ENCODE peak calls at places on chromosomes 2 and 18, in five cellular contexts. T, C, U, S and M are unnamed samples. For H3K4me1, the result is how much of the 10 kb centered on the place peaks cover.

GRCh38 chr2:108454440-108454839 is 5.4 kb downstream of the GCC2 start:
- DNase-seq in T (no peak), C (no peak), U (no peak), S (no peak), M (no peak)

GRCh38 chr2:239381709-239382134 is 19.1 kb downstream of the HDAC4 start:
- DNase-seq in T (no peak), C (no peak), U (peak), S (no peak), M (no peak)

GRCh38 chr2:220572385-220572784 is 945.0 kb downstream of the SLC4A3 start:
- DNase-seq in T (no peak), C (no peak), U (no peak), S (no peak), M (no peak)

GRCh38 chr18:7116001-7116831 is 1.4 kb downstream of the LAMA1 start:
- DNase-seq in T (no peak), C (no peak), U (peak), S (no peak), M (no peak)

GRCh38 chr2:8644605-8645175 is 37.2 kb upstream of the ID2 start:
- DNase-seq in T (no peak), C (no peak), U (peak), S (no peak), M (no peak)

GRCh38 chr18:37294951-37295350 is 270.6 kb downstream of the CELF4 start:
- DNase-seq in T (no peak), C (no peak), U (peak), S (no peak), M (no peak)

GRCh38 chr2:167462379-167462778 is 574.1 kb downstream of the XIRP2 start:
- DNase-seq in T (no peak), C (no peak), U (no peak), S (no peak), M (no peak)

GRCh38 chr18:49026501-49027378 is 76.0 kb upstream of the SMAD7 start:
- DNase-seq in T (no peak), C (peak), U (no peak), S (no peak), M (no peak)

GRCh38 chr2:5164806-5165525 is 527.2 kb upstream of the SOX11 start:
- DNase-seq in T (no peak), C (no peak), U (no peak), S (no peak), M (no peak)

GRCh38 chr18:77343846-77344527 is 94.3 kb downstream of the GALR1 start:
- DNase-seq in T (no peak), C (no peak), U (no peak), S (no peak), M (no peak)

GRCh38 chr18:12359515-12359927 is 17.5 kb downstream of the AFG3L2 start:
- DNase-seq in T (no peak), C (no peak), U (no peak), S (no peak), M (no peak)

GRCh38 chr2:239393401-239393940 is 7.3 kb downstream of the HDAC4 start:
- DNase-seq in T (no peak), C (peak), U (no peak), S (no peak), M (no peak)

GRCh38 chr18:77096936-77097886 is 35.4 kb downstream of the MBP start:
- DNase-seq in T (no peak), C (no peak), U (peak), S (no peak), M (no peak)

GRCh38 chr2:54336136-54336976 is 80.3 kb upstream of the TSPYL6 start:
- DNase-seq in T (no peak), C (no peak), U (no peak), S (no peak), M (no peak)

GRCh38 chr18:34857310-34857709 is 147.2 kb downstream of the DTNA start:
- DNase-seq in T (no peak), C (no peak), U (no peak), S (no peak), M (no peak)

GRCh38 chr18:13163167-13163927 is 55.2 kb upstream of the LDLRAD4 start:
- DNase-seq in T (no peak), C (no peak), U (no peak), S (no peak), M (no peak)

GRCh38 chr18:22347624-22348511 is 69.8 kb downstream of the CTAGE1 start:
- DNase-seq in T (no peak), C (no peak), U (no peak), S (no peak), M (peak)

GRCh38 chr2:18749912-18750526 is 160.7 kb upstream of the NT5C1B start:
- DNase-seq in T (no peak), C (no peak), U (peak), S (peak), M (peak)

GRCh38 chr2:140882671-140883620 is 1247.9 kb downstream of the LRP1B start:
- DNase-seq in T (no peak), C (no peak), U (peak), S (no peak), M (no peak)

GRCh38 chr2:109542384-109542783 is 71.4 kb downstream of the SEPTIN10 start:
- DNase-seq in T (no peak), C (no peak), U (no peak), S (no peak), M (no peak)
- H3K4me1 ChIP-seq in T (under half), C (under half), U (under half), S (under half), M (under half)

GRCh38 chr18:55418439-55418838 is 169.6 kb downstream of the TCF4 start:
- DNase-seq in T (no peak), C (no peak), U (no peak), S (no peak), M (no peak)
- H3K4me1 ChIP-seq in T (under half), C (half or more), U (half or more), S (under half), M (under half)

DNA sequence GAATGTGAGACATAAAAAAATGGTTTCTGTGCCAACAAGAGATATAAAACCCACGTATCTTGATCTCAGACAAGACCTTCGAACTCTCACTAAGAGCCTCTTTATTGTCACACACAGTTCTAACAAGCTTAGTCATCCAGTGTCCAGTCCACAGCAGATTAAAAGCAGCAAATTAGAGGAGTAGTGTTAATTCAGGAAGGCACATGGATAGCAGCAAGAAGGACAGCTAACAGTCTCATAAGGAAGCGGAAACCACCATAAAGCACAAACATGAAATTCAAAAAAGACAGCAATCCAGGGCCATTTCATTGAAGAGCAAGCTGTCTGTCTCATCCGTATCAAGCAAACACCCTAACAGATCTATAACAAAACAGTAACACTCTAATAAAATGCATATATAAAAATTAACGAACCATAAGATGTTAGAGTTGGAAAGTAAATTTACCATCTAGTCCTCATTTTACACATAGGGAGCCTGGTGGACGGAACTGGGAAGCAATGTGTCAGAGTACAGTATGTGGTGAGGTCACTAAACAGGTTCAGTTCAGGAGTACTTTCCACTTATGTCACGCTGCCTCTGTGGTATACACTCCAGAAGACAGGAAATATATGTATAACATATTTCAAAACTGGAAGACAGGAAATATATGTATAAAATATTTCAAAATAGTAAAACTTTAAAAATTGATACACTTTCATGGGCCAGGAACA is 18.3 kb downstream of the AAK1 start:
- DNase-seq in T (no peak), C (no peak), U (no peak), S (no peak), M (no peak)
- H3K4me1 ChIP-seq in T (under half), C (under half), U (under half), S (under half), M (under half)

GRCh38 chr2:60535392-60536312 is 17.8 kb downstream of the BCL11A start:
- DNase-seq in T (no peak), C (no peak), U (no peak), S (no peak), M (no peak)

GRCh38 chr2:60536716-60537115 is 16.7 kb downstream of the BCL11A start:
- DNase-seq in T (no peak), C (no peak), U (no peak), S (no peak), M (no peak)

GRCh38 chr2:60540054-60540453 is 13.4 kb downstream of the BCL11A start:
- DNase-seq in T (no peak), C (no peak), U (no peak), S (no peak), M (no peak)

GRCh38 chr2:60539177-60539576 is 14.3 kb downstream of the BCL11A start:
- DNase-seq in T (no peak), C (no peak), U (no peak), S (no peak), M (no peak)

DNA sequence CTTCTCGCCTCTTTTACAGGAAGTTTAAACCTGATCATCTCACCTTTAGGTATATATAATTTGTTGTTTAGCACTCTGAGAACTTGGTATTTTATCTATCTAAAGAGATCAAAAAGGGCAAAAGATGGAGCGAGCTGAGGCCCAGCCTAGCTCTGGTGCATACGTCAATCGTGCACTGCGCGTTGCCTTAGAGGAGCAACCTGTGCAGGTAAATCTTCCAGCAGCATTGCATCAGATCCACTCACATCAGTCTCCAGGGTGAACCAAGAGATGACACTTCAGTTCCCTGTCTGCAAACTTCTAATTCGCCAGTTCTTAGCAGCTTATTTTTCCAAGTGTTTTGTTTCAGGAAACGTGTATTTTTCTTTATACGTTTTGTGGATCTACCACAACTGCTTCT is 15.3 kb downstream of the BCL11A start:
- DNase-seq in T (no peak), C (no peak), U (no peak), S (no peak), M (no peak)
- H3K4me1 ChIP-seq in T (under half), C (under half), U (half or more), S (half or more), M (under half)

GRCh38 chr2:88751770-88752169 is 60.3 kb downstream of the RPIA start:
- DNase-seq in T (no peak), C (no peak), U (no peak), S (no peak), M (no peak)

GRCh38 chr2:88753833-88754584 is 62.5 kb downstream of the RPIA start:
- DNase-seq in T (no peak), C (no peak), U (peak), S (no peak), M (no peak)

GRCh38 chr2:88757025-88757424 is 65.6 kb downstream of the RPIA start:
- DNase-seq in T (no peak), C (no peak), U (no peak), S (no peak), M (no peak)

GRCh38 chr2:88754585-88755305 is 63.3 kb downstream of the RPIA start:
- DNase-seq in T (no peak), C (no peak), U (no peak), S (no peak), M (no peak)

DNA sequence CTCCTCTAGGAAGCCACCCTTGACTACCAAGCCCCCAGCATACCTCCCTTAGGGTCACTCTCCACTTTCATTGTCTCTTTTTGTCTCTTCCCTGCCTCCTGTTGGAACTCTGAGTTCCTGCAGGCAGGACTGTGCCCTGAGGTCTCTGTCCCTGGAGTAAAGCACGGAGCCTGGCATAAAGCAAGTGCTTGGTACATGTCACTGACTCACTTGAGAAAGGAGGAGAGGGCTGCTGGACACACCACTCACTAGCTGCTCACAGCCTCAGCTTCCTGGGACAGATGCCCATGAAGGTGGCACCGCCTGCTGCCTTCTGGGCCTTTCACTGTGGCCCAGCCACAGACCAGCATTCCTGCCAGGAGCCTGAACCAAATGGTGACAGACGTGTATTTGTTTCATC is 64.4 kb downstream of the RPIA start:
- DNase-seq in T (no peak), C (no peak), U (peak), S (no peak), M (no peak)
- H3K4me1 ChIP-seq in T (under half), C (under half), U (under half), S (under half), M (under half)

DNA sequence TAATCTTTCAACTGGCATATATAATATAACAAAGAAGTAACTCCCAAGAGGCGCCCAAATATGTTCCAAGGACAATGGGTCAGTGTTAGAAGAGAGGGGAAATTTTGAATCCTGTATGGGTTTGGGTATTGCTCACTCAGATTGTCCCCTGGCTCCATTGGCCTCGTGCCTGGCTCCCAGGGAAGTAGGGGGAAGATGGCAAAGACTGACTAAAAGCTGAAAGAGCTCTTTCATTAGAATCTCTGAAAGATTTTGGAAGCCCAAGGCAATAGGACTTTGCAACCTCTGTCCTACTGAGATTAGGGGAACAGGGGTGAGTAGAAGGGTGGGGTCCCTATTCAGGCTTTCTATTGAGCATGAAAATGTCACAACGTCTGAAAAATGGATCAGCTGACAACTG is 1272.8 kb upstream of the ZEB2 start:
- DNase-seq in T (no peak), C (no peak), U (no peak), S (no peak), M (no peak)
- H3K4me1 ChIP-seq in T (under half), C (under half), U (under half), S (under half), M (under half)

GRCh38 chr2:10971131-10971854 is 59.6 kb downstream of the KCNF1 start:
- DNase-seq in T (no peak), C (no peak), U (no peak), S (no peak), M (no peak)

GRCh38 chr2:10972683-10973433 is 61.1 kb downstream of the KCNF1 start:
- DNase-seq in T (no peak), C (no peak), U (peak), S (no peak), M (no peak)

GRCh38 chr2:10970666-10971065 is 58.9 kb downstream of the KCNF1 start:
- DNase-seq in T (no peak), C (no peak), U (no peak), S (no peak), M (no peak)

GRCh38 chr2:10971855-10972348 is 60.2 kb downstream of the KCNF1 start:
- DNase-seq in T (no peak), C (no peak), U (no peak), S (no peak), M (no peak)

DNA sequence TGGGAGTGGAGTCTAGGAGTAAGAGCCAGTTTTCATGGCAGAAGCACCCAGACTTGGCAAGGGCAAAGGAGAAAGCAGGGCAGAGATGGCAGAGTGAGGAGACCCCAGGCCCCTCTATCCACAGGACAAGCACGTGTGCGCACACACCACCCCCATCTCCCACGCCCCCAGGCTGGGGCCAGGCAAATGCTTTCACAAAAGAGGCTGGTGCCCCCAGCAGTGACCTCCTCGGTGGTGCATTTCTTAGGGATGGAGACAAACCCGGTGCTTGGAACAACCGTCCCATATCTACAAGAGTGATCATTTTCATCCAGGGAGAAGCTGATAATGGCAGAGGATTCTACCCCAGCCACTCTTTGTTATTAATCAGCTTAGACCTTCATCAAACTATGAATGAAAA is 62.0 kb downstream of the KCNF1 start:
- DNase-seq in T (no peak), C (no peak), U (no peak), S (no peak), M (no peak)
- H3K4me1 ChIP-seq in T (under half), C (under half), U (under half), S (under half), M (under half)

GRCh38 chr2:237405605-237406004 is 8.4 kb downstream of the COL6A3 start:
- DNase-seq in T (no peak), C (no peak), U (no peak), S (no peak), M (no peak)

GRCh38 chr2:237407734-237408133 is 6.2 kb downstream of the COL6A3 start:
- DNase-seq in T (no peak), C (no peak), U (no peak), S (no peak), M (no peak)

GRCh38 chr2:237410949-237411635 is 2.9 kb downstream of the COL6A3 start:
- DNase-seq in T (no peak), C (no peak), U (no peak), S (no peak), M (no peak)

GRCh38 chr2:237405006-237405559 is 8.9 kb downstream of the COL6A3 start:
- DNase-seq in T (no peak), C (no peak), U (no peak), S (no peak), M (no peak)

GRCh38 chr2:237408280-237408679 is 5.7 kb downstream of the COL6A3 start:
- DNase-seq in T (no peak), C (peak), U (no peak), S (no peak), M (no peak)
- H3K4me1 ChIP-seq in T (under half), C (under half), U (under half), S (under half), M (under half)